ENCODE peak calls at places on chromosomes 3 and 15, in seven cellular contexts. B is HCT116, P is neural progenitor cell, A is K562, W is H1, K is mammary epithelial cell, H is fibroblast of lung. I is an unnamed sample.

GRCh38 chr3:123660900-123661299 is 76.0 kb upstream of the HACD2 start:
- DNase-seq in P (no peak), H (peak), W (no peak), K (peak), B (no peak), A (no peak), I (no peak)

GRCh38 chr3:43503067-43503728 is 118.6 kb downstream of the ANO10 start:
- DNase-seq in K (no peak), H (peak), A (peak), W (no peak), P (peak), B (peak), I (peak)

GRCh38 chr15:68372291-68372811 is 59.6 kb downstream of the ITGA11 start:
- DNase-seq in H (peak), P (peak), B (peak), K (peak), W (peak), A (peak), I (no peak)

GRCh38 chr3:79329154-79329553 is 438.6 kb downstream of the ROBO1 start:
- DNase-seq in A (no peak), W (no peak), K (peak), H (peak), P (no peak), B (no peak), I (no peak)

GRCh38 chr3:123153124-123153523 is 48.6 kb upstream of the SEC22A start:
- DNase-seq in H (no peak), P (no peak), K (no peak), B (no peak), A (no peak), W (no peak), I (no peak)

GRCh38 chr3:43638594-43639447 is 17.0 kb upstream of the ANO10 start:
- DNase-seq in H (peak), A (peak), B (peak), K (peak), P (peak), W (no peak), I (no peak)

GRCh38 chr3:114178770-114179368 is at the start of gene DRD3:
- DNase-seq in A (peak), W (peak), K (peak), B (no peak), H (peak), P (peak), I (no peak)

GRCh38 chr3:103337179-103337845 is 902.5 kb downstream of the ZPLD1 start:
- DNase-seq in P (no peak), B (no peak), K (no peak), H (no peak), W (no peak), A (no peak), I (no peak)

GRCh38 chr15:60589253-60589652 is 110.3 kb upstream of the ICE2 start:
- DNase-seq in W (no peak), B (no peak), H (no peak), P (no peak), K (no peak), A (no peak), I (no peak)

GRCh38 chr3:151227438-151228290 is 24.6 kb upstream of the GPR171 start:
- DNase-seq in P (peak), H (peak), K (peak), A (peak), B (peak), W (peak), I (peak)

GRCh38 chr3:34016925-34017592 is 218.6 kb downstream of the PDCD6IP start:
- DNase-seq in K (peak), A (no peak), H (no peak), B (no peak), W (no peak), P (no peak), I (peak)

GRCh38 chr15:72682772-72683171 is 3.2 kb downstream of the HIGD2B start:
- DNase-seq in P (peak), H (no peak), B (no peak), K (no peak), W (no peak), A (no peak), I (no peak)

GRCh38 chr3:12707425-12707824 is 43.5 kb upstream of the RAF1 start:
- DNase-seq in K (peak), P (no peak), H (peak), B (no peak), W (no peak), A (no peak), I (no peak)

GRCh38 chr3:106823706-106824105 is 553.5 kb upstream of the CCDC54 start:
- DNase-seq in P (no peak), A (no peak), W (no peak), H (no peak), B (no peak), K (no peak), I (no peak)

GRCh38 chr3:72018339-72018984 is 233.5 kb upstream of the PROK2 start:
- DNase-seq in W (no peak), B (no peak), A (peak), P (peak), K (no peak), H (no peak), I (no peak)

GRCh38 chr3:148600902-148601765 is 96.6 kb upstream of the AGTR1 start:
- DNase-seq in B (peak), P (no peak), A (no peak), W (no peak), H (no peak), K (no peak), I (no peak)

GRCh38 chr15:68502398-68502901 is 70.5 kb upstream of the ITGA11 start:
- DNase-seq in B (no peak), H (no peak), P (no peak), W (peak), K (no peak), A (no peak), I (no peak)

GRCh38 chr3:52606373-52607085 is 70.1 kb downstream of the UQCC5 start:
- DNase-seq in K (peak), H (peak), W (no peak), A (peak), P (no peak), B (peak), I (no peak)

GRCh38 chr3:194337965-194338753 is 13.0 kb downstream of the CPN2 start:
- DNase-seq in W (no peak), K (no peak), P (no peak), H (peak), B (no peak), A (no peak), I (no peak)

GRCh38 chr15:35557544-35557943 is 11.6 kb upstream of the DPH6 start:
- DNase-seq in B (peak), A (peak), H (peak), P (no peak), W (no peak), K (peak), I (no peak)

GRCh38 chr15:51780636-51781035 is 29.2 kb downstream of the TMOD2 start:
- DNase-seq in H (no peak), P (no peak), A (no peak), W (no peak), K (peak), B (no peak), I (no peak)

GRCh38 chr3:113535898-113536297 is 3.5 kb downstream of the SIDT1 start:
- DNase-seq in K (no peak), P (peak), B (no peak), A (peak), W (no peak), H (no peak), I (no peak)

GRCh38 chr15:38707802-38708671 is 143.4 kb upstream of the RASGRP1 start:
- DNase-seq in P (peak), W (peak), H (peak), K (peak), B (peak), A (peak), I (no peak)

GRCh38 chr3:150146891-150147761 is 176.4 kb upstream of the PFN2 start:
- DNase-seq in W (no peak), B (no peak), K (peak), P (no peak), A (no peak), H (peak), I (no peak)

GRCh38 chr15:63172376-63173115 is 15.3 kb upstream of the RPS27L start:
- DNase-seq in P (peak), H (no peak), B (no peak), W (peak), A (no peak), K (no peak), I (no peak)

GRCh38 chr3:43649365-43649968 is 27.7 kb upstream of the ANO10 start:
- DNase-seq in K (no peak), A (peak), P (peak), H (no peak), W (no peak), B (no peak), I (no peak)

GRCh38 chr3:148938931-148939330 is 52.4 kb upstream of the GYG1 start:
- DNase-seq in K (no peak), B (no peak), P (no peak), H (no peak), W (no peak), A (no peak), I (no peak)

DNA sequence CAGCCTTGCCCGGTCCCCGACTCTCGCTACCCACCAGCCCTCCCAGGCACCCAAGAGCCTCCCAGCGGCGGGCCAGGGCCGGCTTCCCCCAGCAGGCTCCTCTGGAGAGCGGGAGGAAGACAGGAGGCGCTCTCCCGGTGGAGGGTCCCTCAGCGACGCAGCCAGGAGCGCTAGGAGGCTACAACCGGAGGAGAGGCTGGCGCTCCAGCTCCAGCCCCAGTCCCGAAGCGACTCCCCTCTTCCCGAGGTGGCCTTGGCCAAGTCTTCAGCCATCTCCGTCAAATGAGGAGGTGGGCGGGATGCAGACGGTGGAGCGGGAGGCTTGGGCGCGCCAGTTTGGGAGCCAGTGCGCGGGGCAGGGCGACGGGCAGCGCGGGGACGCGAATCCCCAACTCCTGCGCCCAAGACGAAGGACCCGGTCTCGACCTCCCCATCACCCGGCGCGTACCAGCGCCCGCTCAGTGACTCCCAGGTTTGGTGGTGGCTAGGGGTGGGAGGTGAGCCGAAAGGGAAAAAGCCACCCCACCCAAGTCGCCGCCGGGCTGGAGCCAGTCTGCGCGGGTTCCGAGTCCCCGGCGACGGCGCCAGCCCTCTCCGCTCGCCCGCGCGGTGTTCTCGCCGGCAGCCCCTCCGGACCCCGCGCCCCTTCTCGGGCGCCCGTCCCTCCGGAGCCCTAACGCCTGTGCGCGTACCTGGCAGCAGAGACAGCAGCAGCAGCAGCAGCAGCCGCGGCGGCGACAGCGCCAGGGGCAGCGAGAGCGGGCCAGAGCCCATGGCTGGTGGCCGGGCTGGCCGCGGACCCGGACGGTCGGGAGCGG is 566 bp downstream of the CHRNA3 start:
- DNase-seq in B (no peak), P (peak), W (peak), A (no peak), H (no peak), K (no peak), I (no peak)
- TF ChIP-seq EZH2 in B (no peak), P (peak), W (peak), A (no peak), H (no peak), K (peak), I (no peak)

DNA sequence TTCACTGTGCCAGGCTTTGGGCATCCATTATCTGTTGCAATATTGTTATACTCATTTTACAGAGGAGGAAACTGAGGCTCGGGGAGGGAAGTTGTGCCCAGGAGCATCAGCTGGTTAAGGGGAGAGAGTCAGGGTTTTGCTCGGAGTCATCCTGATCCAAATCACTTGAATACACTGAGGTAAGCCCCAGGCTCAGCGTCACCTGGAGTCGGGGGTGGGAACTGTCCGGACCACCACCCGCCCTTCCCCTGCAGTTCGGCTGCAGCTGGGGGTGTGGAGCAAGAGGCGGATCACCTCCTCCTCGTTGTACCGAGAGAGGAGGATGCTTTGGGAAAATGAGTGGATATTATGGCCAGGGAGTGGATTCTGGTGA is 646 bp downstream of the HRH1 start:
- DNase-seq in P (peak), B (no peak), W (peak), A (no peak), K (peak), H (no peak), I (no peak)
- TF ChIP-seq EZH2 in P (peak), B (no peak), W (peak), A (no peak), K (no peak), H (no peak), I (no peak)

DNA sequence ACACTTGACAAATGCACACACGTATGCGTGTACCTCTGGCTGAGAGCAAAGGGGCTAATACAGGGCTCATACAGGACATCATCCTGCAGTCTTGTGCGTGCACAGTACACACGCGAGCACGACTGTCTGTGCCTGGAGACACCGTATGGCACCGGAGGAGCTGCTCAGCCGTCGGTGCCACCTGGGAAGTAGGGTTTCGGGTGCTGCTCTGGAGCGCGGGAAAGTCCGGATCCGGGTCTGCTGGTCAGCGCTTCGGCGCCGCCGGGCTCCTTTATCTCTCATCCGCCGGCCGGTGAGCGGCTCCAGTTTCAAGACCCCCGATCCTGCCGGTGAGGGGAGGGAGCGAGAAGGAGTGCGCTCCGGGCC is 9.3 kb downstream of the FOXL2 start:
- DNase-seq in P (peak), H (no peak), A (no peak), W (no peak), B (no peak), K (no peak), I (no peak)
- TF ChIP-seq EZH2 in P (no peak), H (peak), A (no peak), W (peak), B (no peak), K (peak), I (no peak)

GRCh38 chr3:147422934-147423599 is 13.9 kb downstream of the ZIC1 start:
- DNase-seq in W (no peak), A (no peak), H (no peak), K (no peak), B (no peak), P (peak), I (no peak)

GRCh38 chr3:147421184-147421912 is 12.2 kb downstream of the ZIC1 start:
- DNase-seq in A (no peak), W (peak), P (peak), H (no peak), B (no peak), K (no peak), I (no peak)

GRCh38 chr3:147424325-147424910 is 15.3 kb downstream of the ZIC1 start:
- DNase-seq in P (peak), H (no peak), K (no peak), B (no peak), W (peak), A (no peak), I (no peak)

GRCh38 chr3:147422226-147422933 is 13.2 kb downstream of the ZIC1 start:
- DNase-seq in P (peak), K (no peak), H (no peak), B (no peak), W (no peak), A (no peak), I (no peak)

DNA sequence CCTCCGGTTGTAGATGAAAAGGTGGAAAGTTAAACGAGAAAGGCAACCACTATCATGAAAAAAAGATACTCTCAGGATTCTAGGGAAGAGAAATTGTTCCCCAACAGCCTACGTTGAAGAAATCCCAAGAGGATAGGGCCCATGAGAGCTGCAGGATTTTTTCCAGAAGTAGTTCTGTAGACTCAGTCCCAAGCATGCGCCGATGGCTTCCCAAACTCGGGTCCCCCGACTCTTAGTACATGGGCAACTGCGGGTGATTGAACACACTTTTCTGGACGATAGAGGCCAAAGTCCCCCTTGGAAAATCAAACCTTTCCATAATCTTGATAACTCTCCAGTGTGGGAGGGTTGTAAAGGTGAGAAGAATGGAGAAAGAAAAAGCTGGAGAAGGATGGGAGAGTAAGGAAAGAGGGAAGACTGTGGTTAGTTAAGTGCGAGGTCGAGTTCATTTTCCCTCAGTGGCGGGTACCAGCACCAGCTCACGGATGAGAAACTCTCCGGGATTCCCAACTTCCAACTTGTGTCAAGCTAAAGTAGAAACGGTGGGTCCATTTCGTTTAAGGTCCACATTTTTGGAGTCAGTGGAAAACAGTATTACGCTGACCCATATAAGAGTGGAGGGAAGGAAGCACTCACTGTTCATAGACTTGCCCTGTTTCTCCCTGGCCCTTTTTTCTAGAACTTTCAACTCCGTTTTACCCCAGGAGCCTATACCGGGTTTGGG is 14.6 kb downstream of the ZIC1 start:
- DNase-seq in W (no peak), P (peak), B (no peak), H (no peak), A (no peak), K (no peak), I (no peak)
- TF ChIP-seq EZH2 in W (peak), P (peak), B (no peak), H (peak), A (no peak), K (peak), I (no peak)

DNA sequence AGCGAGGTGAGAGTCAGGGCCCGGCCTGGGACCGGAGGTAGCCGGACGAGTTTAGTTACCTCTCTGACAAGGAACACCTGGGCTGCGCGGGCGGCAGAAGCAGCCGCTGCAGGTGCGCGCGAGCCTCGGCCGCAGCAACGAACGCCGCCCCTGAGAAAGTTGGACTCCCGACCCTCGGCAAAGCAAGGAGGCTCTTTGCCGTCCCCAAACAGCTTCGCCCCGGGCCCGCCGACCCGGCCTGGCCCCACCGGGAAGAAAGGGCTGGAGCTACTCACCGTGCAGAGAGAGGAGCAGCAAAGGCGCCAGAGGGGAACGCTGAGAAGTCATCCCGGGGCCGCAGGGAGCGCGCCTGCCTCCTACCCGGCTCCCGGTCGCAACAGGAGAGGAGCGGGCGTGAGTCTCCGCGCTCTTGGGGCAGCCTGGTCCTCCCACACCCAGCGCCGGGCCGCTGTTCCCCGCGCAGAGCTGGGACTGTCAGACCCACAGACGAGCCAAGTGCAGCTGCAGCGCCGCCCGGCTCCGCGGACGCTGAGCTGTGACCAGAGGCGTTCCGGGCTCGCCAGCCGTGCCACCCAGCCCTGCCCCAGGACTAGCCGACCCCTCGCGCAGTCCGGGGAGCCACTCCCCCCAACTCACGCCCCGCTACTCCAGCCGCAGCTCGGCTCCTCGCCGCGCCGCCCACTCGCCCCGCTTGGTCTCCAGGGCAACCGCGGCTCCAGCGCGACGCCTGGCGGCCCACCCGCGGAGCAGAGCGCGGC is at the start of gene IGSF11:
- DNase-seq in B (no peak), H (peak), K (peak), A (peak), P (peak), W (peak), I (no peak)
- TF ChIP-seq EZH2 in B (no peak), H (peak), K (no peak), A (no peak), P (no peak), W (peak), I (no peak)

GRCh38 chr3:69385033-69385722 is 710 bp downstream of the FRMD4B start:
- DNase-seq in K (no peak), W (no peak), B (no peak), A (no peak), P (peak), H (no peak), I (no peak)
- TF ChIP-seq EZH2 in K (no peak), W (no peak), B (no peak), A (no peak), P (no peak), H (peak), I (no peak)

DNA sequence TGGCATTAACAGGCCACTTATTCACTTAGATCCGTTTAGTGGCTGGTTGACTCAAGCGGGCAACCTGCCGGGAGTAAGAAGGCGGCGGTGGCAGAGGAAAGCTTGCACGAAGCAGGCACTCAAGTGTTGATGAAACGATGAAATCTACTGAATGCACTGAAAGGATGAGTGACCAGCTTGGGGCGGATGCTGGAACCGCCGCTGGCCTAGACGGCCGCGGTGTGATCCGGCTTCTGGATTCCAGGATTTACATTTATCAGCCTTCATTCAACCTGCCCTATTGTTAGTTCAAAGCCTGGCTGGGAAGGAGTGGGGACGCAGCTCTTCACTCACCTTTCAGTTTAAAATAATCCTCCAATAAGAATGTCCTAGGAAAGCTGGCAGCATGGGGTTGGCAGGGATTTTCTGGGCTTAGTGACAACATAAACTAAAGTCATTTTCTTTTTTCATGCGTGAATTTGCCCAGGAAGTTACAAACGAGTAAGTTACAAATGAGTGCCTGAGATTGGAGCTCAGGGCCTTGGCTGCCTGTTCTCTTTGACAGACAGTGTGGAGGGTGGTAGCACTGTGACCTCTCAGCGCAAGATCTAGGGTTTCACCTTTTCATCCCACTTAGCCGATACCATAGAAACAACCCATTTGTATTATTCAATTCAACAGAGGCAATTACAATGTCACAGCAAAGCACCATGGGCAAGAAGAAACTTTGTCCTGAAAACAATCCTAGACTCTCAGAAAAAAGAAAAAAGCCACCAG is 1.1 kb upstream of the PLCH1 start:
- DNase-seq in H (no peak), P (peak), B (peak), K (no peak), A (no peak), W (peak), I (no peak)
- TF ChIP-seq EZH2 in H (no peak), P (no peak), B (no peak), K (no peak), A (no peak), W (no peak), I (no peak)

I was measured in SK-N-MC.